ENCODE peak calls at places on chromosome 1, in five cellular contexts. W, Z, Q, X and I are unnamed samples.

GRCh38 chr1:177368255-177368654 is 197.5 kb downstream of the BRINP2 start:
- DNase-seq in W (no peak), Z (no peak), Q (no peak), X (no peak), I (no peak)

GRCh38 chr1:186680031-186681012 is at the start of gene PTGS2:
- DNase-seq in W (peak; percentile 86), Z (no peak), Q (peak; percentile 64), X (peak; percentile 24), I (peak; percentile 64)

GRCh38 chr1:96072021-96072420 is 649.6 kb upstream of the PTBP2 start:
- DNase-seq in W (no peak), Z (no peak), Q (no peak), X (no peak), I (no peak)

GRCh38 chr1:67162954-67163353 is 3.3 kb upstream of the IL23R start:
- DNase-seq in W (no peak), Z (no peak), Q (no peak), X (no peak), I (no peak)

GRCh38 chr1:202229376-202229775 is 35.8 kb downstream of the LGR6 start:
- DNase-seq in W (no peak), Z (no peak), Q (no peak), X (no peak), I (no peak)

GRCh38 chr1:155005076-155005971 is 2.7 kb downstream of the ZBTB7B start:
- DNase-seq in W (peak; percentile 45), Z (no peak), Q (peak; percentile 92), X (peak; percentile 25), I (peak; percentile 80)

GRCh38 chr1:206094024-206094423 is 23.2 kb downstream of the AVPR1B start:
- DNase-seq in W (no peak), Z (no peak), Q (no peak), X (no peak), I (no peak)

GRCh38 chr1:21594495-21594894 is 74.7 kb downstream of the RAP1GAP start:
- DNase-seq in W (no peak), Z (no peak), Q (no peak), X (peak; percentile 42), I (no peak)

GRCh38 chr1:209807509-209807908 is 1.6 kb upstream of the IRF6 start:
- DNase-seq in W (no peak), Z (no peak), Q (no peak), X (no peak), I (no peak)

GRCh38 chr1:178093958-178094751 is at the start of gene RASAL2:
- DNase-seq in W (peak; percentile 66), Z (no peak), Q (peak; percentile 65), X (peak; percentile 75), I (peak; percentile 77)

GRCh38 chr1:100478816-100479215 is 59.1 kb upstream of the GPR88 start:
- DNase-seq in W (no peak), Z (no peak), Q (no peak), X (no peak), I (no peak)

GRCh38 chr1:231421616-231421970 is 494 bp downstream of the EGLN1 start:
- DNase-seq in W (peak; percentile 36), Z (no peak), Q (peak; percentile 45), X (no peak), I (no peak)

GRCh38 chr1:38997034-38997900 is 6.2 kb downstream of the AKIRIN1 start:
- DNase-seq in W (no peak), Z (no peak), Q (no peak), X (no peak), I (no peak)

GRCh38 chr1:21378705-21379494 is 61.0 kb upstream of the NBPF3 start:
- DNase-seq in W (no peak), Z (no peak), Q (peak; percentile 40), X (no peak), I (no peak)

GRCh38 chr1:51616903-51617708 is at the start of gene OSBPL9:
- DNase-seq in W (peak; percentile 96), Z (peak; percentile 80), Q (peak; percentile 89), X (peak; percentile 91), I (peak; percentile 89)

GRCh38 chr1:36968730-36969129 is 65.6 kb downstream of the GRIK3 start:
- DNase-seq in W (no peak), Z (no peak), Q (no peak), X (no peak), I (no peak)

GRCh38 chr1:76580206-76580605 is 287.1 kb upstream of the ST6GALNAC5 start:
- DNase-seq in W (no peak), Z (no peak), Q (no peak), X (no peak), I (no peak)

GRCh38 chr1:178628637-178629548 is 96.2 kb upstream of the RALGPS2 start:
- DNase-seq in W (no peak), Z (no peak), Q (no peak), X (no peak), I (no peak)

GRCh38 chr1:64948905-64949833 is 17.2 kb downstream of the JAK1 start:
- DNase-seq in W (no peak), Z (no peak), Q (no peak), X (no peak), I (no peak)

GRCh38 chr1:8091691-8092090 is 65.6 kb upstream of the ERRFI1 start:
- DNase-seq in W (no peak), Z (no peak), Q (no peak), X (no peak), I (no peak)

GRCh38 chr1:61358770-61359455 is 276.6 kb downstream of the NFIA start:
- DNase-seq in W (no peak), Z (no peak), Q (no peak), X (peak; percentile 1), I (no peak)

GRCh38 chr1:47703161-47703825 is 265.4 kb downstream of the FOXD2 start:
- DNase-seq in W (no peak), Z (no peak), Q (no peak), X (no peak), I (no peak)

GRCh38 chr1:26782521-26783212 is 5.1 kb upstream of the PIGV start:
- DNase-seq in W (no peak), Z (no peak), Q (no peak), X (no peak), I (no peak)

GRCh38 chr1:153985984-153986761 is at the start of gene RAB13:
- DNase-seq in W (peak; percentile 91), Z (no peak), Q (peak; percentile 91), X (peak; percentile 68), I (peak; percentile 93)

GRCh38 chr1:94209425-94209824 is 28.0 kb downstream of the ARHGAP29 start:
- DNase-seq in W (no peak), Z (no peak), Q (no peak), X (no peak), I (no peak)

DNA sequence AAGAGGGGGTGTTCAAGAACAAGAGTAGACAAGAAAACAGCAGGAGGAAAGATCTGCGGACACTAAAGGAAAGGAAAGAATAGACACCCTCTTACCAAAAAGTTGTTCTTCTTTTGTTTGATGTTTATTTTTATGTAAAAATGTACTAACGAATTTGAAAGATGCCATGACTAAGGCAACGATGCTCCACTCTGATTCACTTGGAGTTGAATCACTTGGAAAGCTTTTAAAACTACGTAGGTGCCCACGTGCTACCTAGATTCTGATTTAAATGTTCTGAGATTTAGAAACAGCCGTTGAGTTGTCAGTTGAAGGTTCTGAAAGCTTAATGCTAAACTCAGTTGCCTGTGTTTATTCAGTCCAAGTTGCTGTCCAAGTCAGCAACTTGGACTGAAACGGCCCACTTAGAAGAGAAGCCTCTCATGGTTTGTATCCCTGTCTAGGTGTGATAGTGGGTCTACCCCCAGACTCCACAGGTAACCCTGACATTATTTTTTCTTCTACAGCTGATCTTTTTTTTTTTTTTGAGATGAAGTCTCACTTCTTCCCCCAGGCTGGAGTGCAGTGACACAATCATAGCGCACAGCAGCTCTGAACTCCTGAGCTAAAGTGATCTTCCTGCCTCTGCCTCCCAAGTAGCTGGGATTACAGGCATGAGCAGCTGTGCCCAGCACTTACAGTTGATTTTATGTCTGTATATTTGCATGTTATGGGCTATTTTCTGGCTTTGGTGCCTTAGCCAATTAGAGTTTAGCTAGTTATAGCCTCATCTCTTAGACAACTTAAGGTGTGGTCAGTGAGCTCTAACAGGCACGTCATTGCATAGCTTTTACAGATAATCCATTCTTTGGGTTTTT is 1.4 kb upstream of the VAMP4 start:
- DNase-seq in W (peak; percentile 29), Z (no peak), Q (no peak), X (no peak), I (no peak)
- TF ChIP-seq POLR2A in W (no peak), Z (no peak), Q (no peak), X (no peak), I (no peak)

GRCh38 chr1:63914241-63914640 is 140.4 kb downstream of the ROR1 start:
- DNase-seq in W (no peak), Z (no peak), Q (no peak), X (no peak), I (no peak)

GRCh38 chr1:63913533-63913932 is 139.7 kb downstream of the ROR1 start:
- DNase-seq in W (no peak), Z (no peak), Q (no peak), X (no peak), I (no peak)

GRCh38 chr1:63914706-63915105 is 140.9 kb downstream of the ROR1 start:
- DNase-seq in W (no peak), Z (no peak), Q (no peak), X (no peak), I (no peak)

GRCh38 chr1:63916485-63917360 is 142.9 kb downstream of the ROR1 start:
- DNase-seq in W (no peak), Z (no peak), Q (peak; percentile 81), X (no peak), I (no peak)

DNA sequence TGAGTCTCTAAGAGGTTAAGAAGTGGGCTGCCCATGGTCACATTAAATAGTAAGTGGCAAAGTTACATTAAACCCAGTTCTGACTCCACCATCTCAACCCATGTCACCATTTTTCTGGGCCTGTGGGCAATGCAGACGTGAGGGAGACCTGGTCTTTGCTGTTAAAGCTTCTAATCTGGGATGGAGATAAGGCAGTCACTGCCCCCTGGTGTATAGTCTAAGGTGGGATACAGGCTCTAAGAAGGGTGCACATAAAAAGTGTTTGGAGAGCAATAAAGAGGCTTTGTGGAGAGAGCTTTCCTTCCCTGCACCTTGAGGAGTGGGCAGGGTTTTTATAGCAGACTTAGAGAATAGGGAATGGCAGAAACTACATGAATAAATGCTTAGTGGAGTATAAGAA is 141.3 kb downstream of the ROR1 start:
- DNase-seq in W (no peak), Z (no peak), Q (no peak), X (no peak), I (no peak)
- TF ChIP-seq CTCF in W (no peak), Z (peak; percentile 15), Q (no peak), X (no peak), I (no peak)

DNA sequence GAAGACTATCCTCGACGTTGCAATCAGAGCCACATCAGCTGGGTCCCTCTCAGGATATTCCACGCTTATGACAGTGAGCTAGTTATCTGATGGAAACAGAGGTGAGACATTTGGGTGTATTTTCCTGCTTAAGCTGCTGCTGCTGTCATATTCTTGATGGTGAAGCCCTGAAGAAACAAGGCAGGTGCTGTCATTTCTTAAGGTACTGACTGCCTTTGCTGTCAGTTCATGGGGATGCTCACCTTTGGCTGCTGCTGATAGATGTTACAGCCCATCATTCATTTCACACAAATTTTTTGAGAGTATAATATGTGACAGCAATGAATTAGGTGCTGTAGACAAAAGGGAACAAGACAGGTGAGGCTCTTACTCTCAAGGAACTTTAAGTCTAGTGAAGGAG is 577.4 kb downstream of the LMO4 start:
- DNase-seq in W (no peak), Z (no peak), Q (no peak), X (no peak), I (no peak)
- TF ChIP-seq POLR2A in W (no peak), Z (no peak), Q (no peak), X (no peak), I (no peak)

DNA sequence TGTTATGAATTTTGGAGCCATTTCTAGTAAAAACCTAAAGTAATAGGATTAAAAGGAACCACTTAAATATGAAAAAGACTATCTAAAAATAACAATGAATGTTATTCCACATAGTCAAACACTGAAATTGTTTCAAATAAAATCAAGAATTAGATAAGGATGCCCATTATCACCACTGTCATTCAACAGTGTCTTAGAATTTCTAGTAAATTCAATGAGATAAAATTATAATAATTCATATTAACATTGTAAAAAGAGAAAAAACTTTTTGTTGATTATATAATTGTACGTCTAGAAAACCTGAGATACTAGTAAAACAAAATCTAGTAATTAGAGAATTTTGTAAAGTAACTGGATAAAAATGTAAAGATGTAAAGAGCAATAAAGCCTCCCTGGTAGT is 56.5 kb downstream of the LBR start:
- DNase-seq in W (no peak), Z (no peak), Q (no peak), X (no peak), I (no peak)
- TF ChIP-seq CTCF in W (no peak), Z (no peak), Q (no peak), X (no peak), I (no peak)